ENCODE peak calls at places on chromosomes 12 and 14, in four cellular contexts. One of them, this sample, is unnamed.

GRCh38 chr12:110475426-110475825 is 6.8 kb downstream of the FAM216A start:
- DNase-seq in HepG2: no peak
- DNase-seq in A549: no peak
- DNase-seq in K562: no peak
- DNase-seq in this sample: no peak

GRCh38 chr14:64983439-64984310 is 3.0 kb upstream of the FNTB start:
- DNase-seq in HepG2: peak
- DNase-seq in A549: peak
- DNase-seq in K562: no peak
- DNase-seq in this sample: no peak

GRCh38 chr14:91103116-91103515 is 10.8 kb upstream of the DGLUCY start:
- DNase-seq in HepG2: no peak
- DNase-seq in A549: no peak
- DNase-seq in K562: no peak
- DNase-seq in this sample: no peak

GRCh38 chr14:75184447-75184846 is 8.0 kb upstream of the TMED10 start:
- DNase-seq in HepG2: no peak
- DNase-seq in A549: no peak
- DNase-seq in K562: no peak
- DNase-seq in this sample: peak

GRCh38 chr12:113407931-113408585 is 4.4 kb upstream of the SDS start:
- DNase-seq in HepG2: no peak
- DNase-seq in A549: no peak
- DNase-seq in K562: no peak
- DNase-seq in this sample: no peak

GRCh38 chr12:109469516-109469915 is 7.6 kb downstream of the KCTD10 start:
- DNase-seq in HepG2: no peak
- DNase-seq in A549: no peak
- DNase-seq in K562: no peak
- DNase-seq in this sample: no peak

GRCh38 chr14:22726012-22726411 is 40.5 kb upstream of the OXA1L start:
- DNase-seq in HepG2: no peak
- DNase-seq in A549: no peak
- DNase-seq in K562: no peak
- DNase-seq in this sample: no peak

GRCh38 chr14:89408907-89409675 is 7.9 kb downstream of the FOXN3 start:
- DNase-seq in HepG2: no peak
- DNase-seq in A549: no peak
- DNase-seq in K562: no peak
- DNase-seq in this sample: no peak

GRCh38 chr12:65926119-65927004 is 102.1 kb downstream of the HMGA2 start:
- DNase-seq in HepG2: peak
- DNase-seq in A549: no peak
- DNase-seq in K562: no peak
- DNase-seq in this sample: no peak

GRCh38 chr12:55068416-55069010 is 48.7 kb downstream of the NEUROD4 start:
- DNase-seq in HepG2: peak
- DNase-seq in A549: peak
- DNase-seq in K562: peak
- DNase-seq in this sample: no peak

GRCh38 chr12:121132601-121133481 is at the start of gene P2RX7:
- DNase-seq in HepG2: no peak
- DNase-seq in A549: peak
- DNase-seq in K562: no peak
- DNase-seq in this sample: peak

GRCh38 chr12:57069522-57069921 is 9.1 kb downstream of the NEMP1 start:
- DNase-seq in HepG2: peak
- DNase-seq in A549: peak
- DNase-seq in K562: peak
- DNase-seq in this sample: no peak

GRCh38 chr14:68931063-68931462 is 48.0 kb downstream of the ACTN1 start:
- DNase-seq in HepG2: no peak
- DNase-seq in A549: no peak
- DNase-seq in K562: no peak
- DNase-seq in this sample: no peak

GRCh38 chr12:6250343-6250742 is 50.1 kb downstream of the CD9 start:
- DNase-seq in HepG2: no peak
- DNase-seq in A549: no peak
- DNase-seq in K562: no peak
- DNase-seq in this sample: no peak

GRCh38 chr12:79424109-79424721 is 266.5 kb downstream of the PAWR start:
- DNase-seq in HepG2: peak
- DNase-seq in A549: peak
- DNase-seq in K562: no peak
- DNase-seq in this sample: no peak

GRCh38 chr14:53032161-53032803 is 81.4 kb upstream of the FERMT2 start:
- DNase-seq in HepG2: peak
- DNase-seq in A549: no peak
- DNase-seq in K562: no peak
- DNase-seq in this sample: no peak

GRCh38 chr12:117551698-117552097 is 190.3 kb upstream of the NOS1 start:
- DNase-seq in HepG2: no peak
- DNase-seq in A549: no peak
- DNase-seq in K562: no peak
- DNase-seq in this sample: no peak

GRCh38 chr12:122946690-122947271 is 19.5 kb downstream of the ABCB9 start:
- DNase-seq in HepG2: peak
- DNase-seq in A549: peak
- DNase-seq in K562: peak
- DNase-seq in this sample: peak

GRCh38 chr12:95582230-95583058 is 31.2 kb upstream of the USP44 start:
- DNase-seq in HepG2: peak
- DNase-seq in A549: peak
- DNase-seq in K562: no peak
- DNase-seq in this sample: no peak

GRCh38 chr12:1937481-1938224 is 19.2 kb upstream of the CACNA2D4 start:
- DNase-seq in HepG2: no peak
- DNase-seq in A549: no peak
- DNase-seq in K562: no peak
- DNase-seq in this sample: no peak

GRCh38 chr14:68250950-68251765 is 431.6 kb downstream of the RAD51B start:
- DNase-seq in HepG2: no peak
- DNase-seq in A549: no peak
- DNase-seq in K562: no peak
- DNase-seq in this sample: no peak

GRCh38 chr12:59432057-59432456 is 163.8 kb upstream of the SLC16A7 start:
- DNase-seq in HepG2: no peak
- DNase-seq in A549: no peak
- DNase-seq in K562: no peak
- DNase-seq in this sample: no peak

GRCh38 chr14:51677276-51677675 is 25.6 kb downstream of the FRMD6 start:
- DNase-seq in HepG2: no peak
- DNase-seq in A549: no peak
- DNase-seq in K562: no peak
- DNase-seq in this sample: no peak

GRCh38 chr14:41960316-41960715 is 353.6 kb downstream of the LRFN5 start:
- DNase-seq in HepG2: no peak
- DNase-seq in A549: no peak
- DNase-seq in K562: no peak
- DNase-seq in this sample: no peak

GRCh38 chr14:74429221-74429691 is 3.2 kb upstream of the SYNDIG1L start:
- DNase-seq in HepG2: no peak
- DNase-seq in A549: no peak
- DNase-seq in K562: no peak
- DNase-seq in this sample: no peak

GRCh38 chr12:93729934-93730333 is 52.8 kb downstream of the CRADD start:
- DNase-seq in HepG2: no peak
- DNase-seq in A549: no peak
- DNase-seq in K562: no peak
- DNase-seq in this sample: no peak

GRCh38 chr14:95048771-95049312 is 108.5 kb downstream of the DICER1 start:
- DNase-seq in HepG2: no peak
- DNase-seq in A549: no peak
- DNase-seq in K562: no peak
- DNase-seq in this sample: no peak

GRCh38 chr14:96592591-96593388 is 90.6 kb downstream of the PAPOLA start:
- DNase-seq in HepG2: peak
- DNase-seq in A549: peak
- DNase-seq in K562: peak
- DNase-seq in this sample: no peak

GRCh38 chr12:96131230-96131788 is 62.9 kb upstream of the ELK3 start:
- DNase-seq in HepG2: no peak
- DNase-seq in A549: no peak
- DNase-seq in K562: no peak
- DNase-seq in this sample: no peak

GRCh38 chr14:99041820-99042174 is 230.2 kb downstream of the BCL11B start:
- DNase-seq in HepG2: no peak
- DNase-seq in A549: no peak
- DNase-seq in K562: no peak
- DNase-seq in this sample: no peak

GRCh38 chr14:98931911-98932310 is 340.1 kb downstream of the BCL11B start:
- DNase-seq in HepG2: no peak
- DNase-seq in A549: no peak
- DNase-seq in K562: no peak
- DNase-seq in this sample: no peak

GRCh38 chr12:115504241-115504941 is 773.1 kb downstream of the MED13L start:
- DNase-seq in HepG2: no peak
- DNase-seq in A549: no peak
- DNase-seq in K562: no peak
- DNase-seq in this sample: peak

GRCh38 chr12:115511305-115511704 is 766.2 kb downstream of the MED13L start:
- DNase-seq in HepG2: no peak
- DNase-seq in A549: no peak
- DNase-seq in K562: no peak
- DNase-seq in this sample: no peak

GRCh38 chr12:115508990-115509389 is 768.5 kb downstream of the MED13L start:
- DNase-seq in HepG2: no peak
- DNase-seq in A549: no peak
- DNase-seq in K562: no peak
- DNase-seq in this sample: no peak

GRCh38 chr12:115506822-115507629 is 770.5 kb downstream of the MED13L start:
- DNase-seq in HepG2: peak
- DNase-seq in A549: no peak
- DNase-seq in K562: no peak
- DNase-seq in this sample: no peak

DNA sequence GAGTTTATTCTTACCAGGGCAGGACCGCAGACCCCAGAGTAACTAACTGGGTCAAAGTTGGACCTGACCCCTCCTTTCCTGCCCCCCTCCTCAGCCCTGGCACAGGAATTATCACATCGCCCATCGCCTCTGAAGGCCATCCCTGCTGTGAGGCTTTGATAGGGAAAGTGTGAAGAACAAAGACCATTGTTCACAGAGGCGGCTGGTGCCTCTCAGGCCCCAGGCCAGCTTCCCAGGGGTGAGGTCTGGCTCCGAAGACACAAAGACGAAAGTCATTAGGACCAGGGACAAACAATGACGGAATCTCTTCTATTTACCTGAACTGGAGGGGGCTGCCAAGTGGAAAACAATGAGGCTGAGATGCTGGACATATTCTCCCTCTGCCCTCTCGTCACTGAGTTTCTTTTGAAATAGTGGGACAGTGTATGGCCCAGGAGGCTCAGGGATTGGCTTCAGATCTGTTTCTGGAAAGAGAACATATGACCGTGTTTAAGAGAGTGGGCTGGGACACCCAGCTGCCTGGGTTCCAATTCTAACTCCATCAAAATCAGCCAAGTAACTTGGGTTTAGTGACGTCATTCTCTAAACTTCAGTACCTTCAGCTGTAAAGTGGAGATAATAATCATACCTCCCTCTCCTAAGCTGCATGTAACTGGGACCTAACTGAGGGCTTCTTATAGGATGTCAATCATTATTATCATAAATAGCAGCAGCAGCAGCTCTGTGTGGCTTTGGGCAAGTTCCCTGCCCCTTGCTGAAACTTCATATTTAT is 769.4 kb downstream of the MED13L start:
- DNase-seq in HepG2: peak
- DNase-seq in A549: no peak
- DNase-seq in K562: no peak
- DNase-seq in this sample: no peak
- TF ChIP-seq POLR2AphosphoS2 in HepG2: no peak
- TF ChIP-seq POLR2AphosphoS2 in A549: no peak
- TF ChIP-seq POLR2AphosphoS2 in K562: no peak
- TF ChIP-seq POLR2AphosphoS2 in this sample: no peak

GRCh38 chr12:99985631-99986030 is 895 bp upstream of the ANKS1B start:
- DNase-seq in HepG2: no peak
- DNase-seq in A549: no peak
- DNase-seq in K562: no peak
- DNase-seq in this sample: no peak
- TF ChIP-seq POLR2AphosphoS2 in HepG2: no peak
- TF ChIP-seq POLR2AphosphoS2 in A549: no peak
- TF ChIP-seq POLR2AphosphoS2 in K562: no peak
- TF ChIP-seq POLR2AphosphoS2 in this sample: no peak

GRCh38 chr12:91854725-91855124 is 290.9 kb downstream of the BTG1 start:
- DNase-seq in HepG2: no peak
- DNase-seq in A549: no peak
- DNase-seq in K562: no peak
- DNase-seq in this sample: no peak
- TF ChIP-seq POLR2AphosphoS2 in HepG2: no peak
- TF ChIP-seq POLR2AphosphoS2 in A549: no peak
- TF ChIP-seq POLR2AphosphoS2 in K562: no peak
- TF ChIP-seq POLR2AphosphoS2 in this sample: no peak

DNA sequence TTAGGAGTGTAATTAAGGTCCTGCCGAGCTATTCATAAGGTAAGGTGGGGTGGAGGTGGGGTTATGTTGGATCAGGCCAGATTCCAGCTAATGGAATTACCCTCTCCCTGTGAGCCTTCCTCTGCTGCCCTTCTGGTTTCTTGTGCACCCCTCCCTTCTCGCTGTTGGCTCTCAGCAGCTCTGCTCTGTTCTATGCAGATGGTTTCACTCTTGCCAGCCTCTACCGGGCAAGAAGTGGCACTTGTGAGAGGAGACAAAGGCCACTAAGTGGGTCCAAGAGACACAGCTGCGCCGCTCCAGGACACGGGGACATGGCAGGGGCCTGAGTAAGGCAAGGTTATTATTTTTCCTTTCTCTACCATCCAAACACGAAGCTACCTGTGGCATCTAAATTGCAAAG is 334.4 kb downstream of the EMP1 start:
- DNase-seq in HepG2: no peak
- DNase-seq in A549: no peak
- DNase-seq in K562: no peak
- DNase-seq in this sample: no peak
- TF ChIP-seq POLR2AphosphoS2 in HepG2: no peak
- TF ChIP-seq POLR2AphosphoS2 in A549: no peak
- TF ChIP-seq POLR2AphosphoS2 in K562: no peak
- TF ChIP-seq POLR2AphosphoS2 in this sample: no peak

This sample was measured in GM12878.